ENCODE peak calls at places on chromosomes 4 and X, in nine cellular contexts. Y is HepG2, G is heart left ventricle, H is A549, D is HCT116, I is upper lobe of left lung, K is IMR-90, R is GM12878, F is gastrocnemius medialis. M is an unnamed sample.

GRCh38 chr4:166827653-166828052 is 406.6 kb downstream of the SPOCK3 start:
- ATAC-seq in Y (no peak), G (no peak), H (no peak), D (no peak), I (no peak), K (no peak), R (peak; percentile 32), F (no peak), M (no peak)

GRCh38 chr4:139584784-139585183 is 28.8 kb upstream of the SETD7 start:
- ATAC-seq in Y (no peak), G (no peak), H (peak; percentile 67), D (no peak), I (no peak), K (peak; percentile 38), R (no peak), F (no peak), M (no peak)

GRCh38 chr4:165343353-165344191 is 16.1 kb downstream of the MSMO1 start:
- ATAC-seq in Y (peak; percentile 23), G (no peak), H (no peak), D (peak; percentile 78), I (no peak), K (no peak), R (peak; percentile 47), F (no peak), M (no peak)

GRCh38 chr4:38056024-38056685 is 96.0 kb downstream of the PTTG2 start:
- ATAC-seq in Y (no peak), G (peak; percentile 56), H (no peak), D (no peak), I (peak; percentile 67), K (no peak), R (no peak), F (peak; percentile 49), M (peak; percentile 66)

GRCh38 chr4:4853371-4853823 is 6.1 kb upstream of the MSX1 start:
- ATAC-seq in Y (no peak), G (no peak), H (no peak), D (no peak), I (no peak), K (peak; percentile 8), R (peak; percentile 49), F (no peak), M (peak; percentile 5)

GRCh38 chr4:60201052-60201673 is 999.0 kb upstream of the ADGRL3 start:
- ATAC-seq in Y (peak; percentile 67), G (no peak), H (no peak), D (no peak), I (no peak), K (peak; percentile 64), R (peak; percentile 82), F (no peak), M (no peak)

GRCh38 chr4:129672941-129673340 is 577.0 kb downstream of the C4orf33 start:
- ATAC-seq in Y (no peak), G (no peak), H (no peak), D (no peak), I (no peak), K (no peak), R (no peak), F (no peak), M (no peak)

GRCh38 chr4:23614284-23614892 is 275.5 kb downstream of the PPARGC1A start:
- ATAC-seq in Y (peak; percentile 98), G (peak; percentile 80), H (peak; percentile 66), D (no peak), I (peak; percentile 71), K (peak; percentile 67), R (peak; percentile 91), F (no peak), M (no peak)

GRCh38 chrX:20352504-20352903 is 85.8 kb upstream of the RPS6KA3 start:
- ATAC-seq in Y (no peak), G (no peak), H (no peak), D (no peak), I (no peak), K (no peak), R (peak; percentile 42), F (no peak), M (no peak)

GRCh38 chrX:20500171-20500865 is 233.6 kb upstream of the RPS6KA3 start:
- ATAC-seq in Y (peak; percentile 78), G (no peak), H (no peak), D (no peak), I (no peak), K (no peak), R (no peak), F (no peak), M (no peak)

DNA sequence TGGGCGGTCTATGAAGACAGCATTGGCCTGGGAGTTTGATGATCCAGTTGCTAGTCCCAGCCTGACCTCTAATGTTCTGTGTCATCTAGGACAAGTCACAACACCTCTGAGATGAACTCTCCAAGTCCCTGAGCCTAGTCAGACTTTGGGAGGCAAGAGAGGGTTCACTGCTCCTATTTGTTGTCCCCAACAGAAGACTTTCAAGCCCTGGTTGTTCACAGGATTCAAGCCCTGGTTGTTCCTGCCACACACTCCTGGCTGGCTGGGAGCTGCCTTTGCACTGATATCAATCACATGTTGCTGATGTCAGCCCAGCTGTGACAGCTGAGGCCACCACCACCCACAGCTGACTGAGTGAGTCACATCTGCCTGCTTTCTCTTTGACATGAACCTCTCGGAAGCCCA is 253.2 kb upstream of the RASGEF1B start:
- ATAC-seq in Y (peak; percentile 72), G (peak; percentile 92), H (no peak), D (no peak), I (peak; percentile 66), K (no peak), R (peak; percentile 68), F (peak; percentile 72), M (peak; percentile 76)
- TF ChIP-seq POLR2A in Y (no peak), G (no peak), H (no peak), D (no peak), I (peak; percentile 59), K (no peak), R (no peak), F (no peak), M (no peak)

DNA sequence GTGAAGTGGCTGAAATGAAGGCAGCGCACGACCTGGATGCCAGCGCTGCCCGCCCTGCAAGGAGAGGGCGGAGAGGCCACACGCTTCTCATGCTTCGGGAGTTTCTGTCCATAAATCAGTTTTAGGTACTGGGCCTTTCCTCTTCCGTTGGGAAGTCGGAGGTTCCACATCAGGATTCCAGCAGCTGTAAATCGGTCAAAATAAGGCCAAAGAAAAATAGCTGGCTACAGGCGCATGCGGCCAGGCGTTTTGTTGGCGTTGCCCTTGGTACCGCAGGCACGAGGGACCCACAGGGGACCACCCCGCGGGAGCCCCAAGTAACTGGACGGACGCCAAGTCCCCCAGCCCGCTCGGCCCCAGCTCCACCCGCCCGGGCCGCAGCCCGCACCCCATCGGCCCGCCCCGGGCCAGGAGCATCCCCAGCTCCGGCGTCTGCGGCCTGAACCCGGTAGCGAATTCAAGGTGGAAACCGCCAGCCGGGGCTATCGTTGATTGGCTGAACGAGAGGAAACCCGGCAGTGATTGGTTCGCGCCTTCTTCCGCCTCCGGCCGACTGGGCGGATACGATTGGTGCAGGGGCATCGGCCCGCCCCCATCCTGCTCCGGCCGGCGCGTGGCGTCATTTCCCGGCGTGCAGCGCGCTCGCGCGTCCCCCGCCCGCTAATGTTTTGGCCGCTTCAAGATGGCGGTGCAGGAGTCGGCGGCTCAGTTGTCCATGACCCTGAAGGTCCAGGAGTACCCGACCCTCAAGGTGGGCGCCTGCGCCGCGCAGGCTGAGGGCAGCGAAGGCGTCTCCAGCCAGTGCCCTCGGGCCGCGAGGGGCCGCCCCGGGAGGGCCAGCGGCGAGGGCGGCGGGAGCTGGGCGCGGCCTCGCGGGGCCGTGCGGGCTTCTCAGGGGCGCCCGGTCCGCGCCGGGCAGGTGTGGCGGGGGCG is at the start of gene MAEA:
- ATAC-seq in Y (peak; percentile 90), G (peak; percentile 97), H (peak; percentile 97), D (peak; percentile 96), I (peak; percentile 98), K (peak; percentile 98), R (peak; percentile 98), F (peak; percentile 98), M (peak; percentile 100)
- TF ChIP-seq POLR2A in Y (peak; percentile 69), G (no peak), H (peak; percentile 54), D (peak; percentile 63), I (peak; percentile 85), K (peak; percentile 88), R (peak; percentile 95), F (peak; percentile 74), M (peak; percentile 60)

GRCh38 chr4:150078996-150079581 is 844 bp downstream of the DCLK2 start:
- ATAC-seq in Y (no peak), G (peak; percentile 43), H (peak; percentile 67), D (no peak), I (peak; percentile 66), K (peak; percentile 12), R (peak; percentile 35), F (no peak), M (peak; percentile 34)
- TF ChIP-seq POLR2A in Y (no peak), G (no peak), H (no peak), D (no peak), I (no peak), K (no peak), R (no peak), F (no peak), M (no peak)

GRCh38 chr4:6693274-6694176 is at the start of gene S100P:
- ATAC-seq in Y (peak; percentile 3), G (no peak), H (no peak), D (no peak), I (no peak), K (no peak), R (no peak), F (no peak), M (no peak)
- TF ChIP-seq POLR2A in Y (peak; percentile 98), G (no peak), H (no peak), D (no peak), I (peak; percentile 45), K (no peak), R (no peak), F (no peak), M (no peak)

GRCh38 chrX:72272868-72273267 is 4.2 kb downstream of the RPS4X start:
- ATAC-seq in Y (no peak), G (no peak), H (no peak), D (no peak), I (no peak), K (no peak), R (peak; percentile 2), F (no peak), M (no peak)

GRCh38 chrX:72271091-72271490 is 6.0 kb downstream of the RPS4X start:
- ATAC-seq in Y (peak; percentile 23), G (no peak), H (peak; percentile 64), D (no peak), I (no peak), K (no peak), R (peak; percentile 15), F (no peak), M (no peak)

GRCh38 chrX:72273718-72274117 is 3.3 kb downstream of the RPS4X start:
- ATAC-seq in Y (no peak), G (no peak), H (no peak), D (no peak), I (no peak), K (no peak), R (no peak), F (no peak), M (no peak)

GRCh38 chrX:72270316-72270866 is 6.7 kb downstream of the RPS4X start:
- ATAC-seq in Y (no peak), G (peak; percentile 27), H (no peak), D (peak; percentile 41), I (no peak), K (peak; percentile 1), R (peak; percentile 22), F (no peak), M (no peak)

DNA sequence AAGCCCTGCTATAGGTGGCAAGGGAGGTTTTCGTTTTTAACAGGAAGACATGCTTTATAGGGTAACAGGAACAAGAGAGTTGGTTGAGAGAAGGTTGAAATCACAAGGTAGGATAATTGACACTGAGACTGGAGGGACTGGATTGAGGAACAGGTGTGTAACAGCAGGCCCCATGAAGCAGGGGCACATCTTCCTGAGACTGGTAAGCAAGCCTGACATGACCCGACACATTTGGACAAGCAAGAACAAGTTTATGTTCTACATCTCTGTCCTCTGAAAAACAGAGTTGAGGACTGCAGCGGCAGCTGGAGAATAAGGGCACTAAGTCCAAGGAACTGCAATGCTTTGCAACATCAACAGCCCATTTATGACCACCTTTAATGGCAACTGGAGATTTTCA is 5.2 kb downstream of the RPS4X start:
- ATAC-seq in Y (no peak), G (no peak), H (no peak), D (no peak), I (no peak), K (no peak), R (no peak), F (no peak), M (no peak)
- TF ChIP-seq POLR2A in Y (no peak), G (no peak), H (no peak), D (no peak), I (no peak), K (no peak), R (no peak), F (no peak), M (no peak)

M was measured in gastroesophageal sphincter.